ENCODE peak calls at places on chromosomes 5 and 9, in seven cellular contexts. Q is iris pigment epithelial cell, E is NCI-H1092 treated with DMSO at 0.1 percent for 48 hours, L is uterus, K is cardiac fibroblast, Z is GM04504, U is GDM1. S is an unnamed sample.

GRCh38 chr5:135236951-135237791 is 161.9 kb downstream of the MACROH2A1 start:
- DNase-seq in Q (no peak), E (no peak), L (peak), K (no peak), Z (no peak), U (no peak), S (peak)

GRCh38 chr9:110655723-110656641 is 12.6 kb upstream of the MUSK start:
- DNase-seq in Q (peak), E (no peak), L (peak), K (peak), Z (peak), U (no peak), S (peak)

GRCh38 chr9:132412089-132412488 is 2.1 kb downstream of the CFAP77 start:
- DNase-seq in Q (peak), E (peak), L (no peak), K (peak), Z (no peak), U (no peak), S (peak)

GRCh38 chr5:144004146-144004545 is 166.3 kb downstream of the YIPF5 start:
- DNase-seq in Q (peak), E (no peak), L (no peak), K (peak), Z (no peak), U (no peak), S (no peak)

GRCh38 chr5:80269991-80270438 is 14.2 kb upstream of the SERINC5 start:
- DNase-seq in Q (no peak), E (no peak), L (no peak), K (no peak), Z (no peak), U (no peak), S (no peak)

GRCh38 chr5:84028093-84028492 is 307.4 kb upstream of the HAPLN1 start:
- DNase-seq in Q (peak), E (no peak), L (no peak), K (peak), Z (no peak), U (no peak), S (no peak)

GRCh38 chr5:137192293-137192743 is 306.8 kb downstream of the SPOCK1 start:
- DNase-seq in Q (no peak), E (no peak), L (peak), K (peak), Z (peak), U (no peak), S (peak)

GRCh38 chr5:94245608-94246007 is 372.8 kb downstream of the KIAA0825 start:
- DNase-seq in Q (no peak), E (no peak), L (no peak), K (peak), Z (no peak), U (peak), S (no peak)

GRCh38 chr5:169006878-169007790 is 293.8 kb downstream of the SLIT3 start:
- DNase-seq in Q (no peak), E (no peak), L (no peak), K (no peak), Z (no peak), U (no peak), S (peak)

GRCh38 chr9:14346301-14346721 is 32.4 kb upstream of the NFIB start:
- DNase-seq in Q (no peak), E (no peak), L (no peak), K (no peak), Z (no peak), U (no peak), S (peak)

GRCh38 chr5:124398471-124398870 is 348.0 kb downstream of the ZNF608 start:
- DNase-seq in Q (no peak), E (no peak), L (no peak), K (no peak), Z (no peak), U (no peak), S (no peak)

GRCh38 chr5:124341066-124341943 is 405.1 kb downstream of the ZNF608 start:
- DNase-seq in Q (no peak), E (no peak), L (peak), K (no peak), Z (no peak), U (no peak), S (no peak)

GRCh38 chr5:122077451-122078115 is 476 bp downstream of the LOX start:
- DNase-seq in Q (no peak), E (peak), L (no peak), K (no peak), Z (no peak), U (no peak), S (peak)

S was measured in MG63.